ENCODE peak calls at places on chromosomes 16 and 17, in eight cellular contexts. One of them, this sample, is unnamed.

GRCh38 chr17:15462962-15463361 is 4.5 kb downstream of the CDRT4 start:
- DNase-seq in EL: peak
- DNase-seq in progenitor cell of endocrine pancreas: no peak
- DNase-seq in activated CD4-positive, CD25-positive, alpha-beta regulatory T cell treated with anti-CD3 and anti-CD28 coated beads, Interleukin-2, amount 50 U/mL, for 16 hours: no peak
- DNase-seq in NCI-H1417 treated with DMSO at 0.1 percent for 48 hours: no peak
- DNase-seq in stimulated activated CD8-positive, alpha-beta memory T cell treated with anti-CD3 and anti-CD28 coated beads, Interleukin-4, amount 100 ng/mL, for 24 hours: no peak
- DNase-seq in NAMALWA: no peak
- DNase-seq in naive B cell: no peak
- DNase-seq in this sample: no peak

GRCh38 chr17:77363821-77364361 is 223.1 kb downstream of the SEC14L1 start:
- DNase-seq in NCI-H1417 treated with DMSO at 0.1 percent for 48 hours: no peak
- DNase-seq in stimulated activated CD8-positive, alpha-beta memory T cell treated with anti-CD3 and anti-CD28 coated beads, Interleukin-4, amount 100 ng/mL, for 24 hours: no peak
- DNase-seq in activated CD4-positive, CD25-positive, alpha-beta regulatory T cell treated with anti-CD3 and anti-CD28 coated beads, Interleukin-2, amount 50 U/mL, for 16 hours: no peak
- DNase-seq in NAMALWA: no peak
- DNase-seq in EL: peak
- DNase-seq in naive B cell: peak
- DNase-seq in progenitor cell of endocrine pancreas: no peak
- DNase-seq in this sample: no peak

GRCh38 chr17:63519972-63520882 is 2.9 kb upstream of the KCNH6 start:
- DNase-seq in progenitor cell of endocrine pancreas: no peak
- DNase-seq in NAMALWA: no peak
- DNase-seq in EL: no peak
- DNase-seq in NCI-H1417 treated with DMSO at 0.1 percent for 48 hours: peak
- DNase-seq in stimulated activated CD8-positive, alpha-beta memory T cell treated with anti-CD3 and anti-CD28 coated beads, Interleukin-4, amount 100 ng/mL, for 24 hours: no peak
- DNase-seq in naive B cell: no peak
- DNase-seq in activated CD4-positive, CD25-positive, alpha-beta regulatory T cell treated with anti-CD3 and anti-CD28 coated beads, Interleukin-2, amount 50 U/mL, for 16 hours: no peak
- DNase-seq in this sample: no peak

GRCh38 chr16:154223-155030 is 2.0 kb downstream of the HBZ start:
- DNase-seq in NCI-H1417 treated with DMSO at 0.1 percent for 48 hours: no peak
- DNase-seq in NAMALWA: no peak
- DNase-seq in stimulated activated CD8-positive, alpha-beta memory T cell treated with anti-CD3 and anti-CD28 coated beads, Interleukin-4, amount 100 ng/mL, for 24 hours: no peak
- DNase-seq in progenitor cell of endocrine pancreas: no peak
- DNase-seq in naive B cell: peak
- DNase-seq in EL: peak
- DNase-seq in activated CD4-positive, CD25-positive, alpha-beta regulatory T cell treated with anti-CD3 and anti-CD28 coated beads, Interleukin-2, amount 50 U/mL, for 16 hours: no peak
- DNase-seq in this sample: peak

GRCh38 chr17:7982666-7983065 is 19.7 kb upstream of the GUCY2D start:
- DNase-seq in naive B cell: no peak
- DNase-seq in activated CD4-positive, CD25-positive, alpha-beta regulatory T cell treated with anti-CD3 and anti-CD28 coated beads, Interleukin-2, amount 50 U/mL, for 16 hours: no peak
- DNase-seq in NAMALWA: no peak
- DNase-seq in progenitor cell of endocrine pancreas: no peak
- DNase-seq in NCI-H1417 treated with DMSO at 0.1 percent for 48 hours: no peak
- DNase-seq in EL: peak
- DNase-seq in stimulated activated CD8-positive, alpha-beta memory T cell treated with anti-CD3 and anti-CD28 coated beads, Interleukin-4, amount 100 ng/mL, for 24 hours: no peak
- DNase-seq in this sample: no peak

GRCh38 chr17:77420804-77421634 is 280.2 kb downstream of the SEC14L1 start:
- DNase-seq in activated CD4-positive, CD25-positive, alpha-beta regulatory T cell treated with anti-CD3 and anti-CD28 coated beads, Interleukin-2, amount 50 U/mL, for 16 hours: no peak
- DNase-seq in progenitor cell of endocrine pancreas: no peak
- DNase-seq in NCI-H1417 treated with DMSO at 0.1 percent for 48 hours: peak
- DNase-seq in NAMALWA: no peak
- DNase-seq in naive B cell: peak
- DNase-seq in stimulated activated CD8-positive, alpha-beta memory T cell treated with anti-CD3 and anti-CD28 coated beads, Interleukin-4, amount 100 ng/mL, for 24 hours: no peak
- DNase-seq in EL: peak
- DNase-seq in this sample: peak

GRCh38 chr17:33204156-33204555 is 88.9 kb downstream of the ASIC2 start:
- DNase-seq in activated CD4-positive, CD25-positive, alpha-beta regulatory T cell treated with anti-CD3 and anti-CD28 coated beads, Interleukin-2, amount 50 U/mL, for 16 hours: no peak
- DNase-seq in EL: no peak
- DNase-seq in NAMALWA: no peak
- DNase-seq in NCI-H1417 treated with DMSO at 0.1 percent for 48 hours: no peak
- DNase-seq in naive B cell: no peak
- DNase-seq in progenitor cell of endocrine pancreas: no peak
- DNase-seq in stimulated activated CD8-positive, alpha-beta memory T cell treated with anti-CD3 and anti-CD28 coated beads, Interleukin-4, amount 100 ng/mL, for 24 hours: no peak
- DNase-seq in this sample: no peak

GRCh38 chr17:46818929-46819859 is 702 bp upstream of the WNT3 start:
- DNase-seq in activated CD4-positive, CD25-positive, alpha-beta regulatory T cell treated with anti-CD3 and anti-CD28 coated beads, Interleukin-2, amount 50 U/mL, for 16 hours: no peak
- DNase-seq in NAMALWA: no peak
- DNase-seq in progenitor cell of endocrine pancreas: no peak
- DNase-seq in naive B cell: peak
- DNase-seq in stimulated activated CD8-positive, alpha-beta memory T cell treated with anti-CD3 and anti-CD28 coated beads, Interleukin-4, amount 100 ng/mL, for 24 hours: no peak
- DNase-seq in NCI-H1417 treated with DMSO at 0.1 percent for 48 hours: no peak
- DNase-seq in EL: no peak
- DNase-seq in this sample: peak

GRCh38 chr17:79834575-79835469 is 4.4 kb downstream of the CBX4 start:
- DNase-seq in activated CD4-positive, CD25-positive, alpha-beta regulatory T cell treated with anti-CD3 and anti-CD28 coated beads, Interleukin-2, amount 50 U/mL, for 16 hours: no peak
- DNase-seq in stimulated activated CD8-positive, alpha-beta memory T cell treated with anti-CD3 and anti-CD28 coated beads, Interleukin-4, amount 100 ng/mL, for 24 hours: no peak
- DNase-seq in NCI-H1417 treated with DMSO at 0.1 percent for 48 hours: no peak
- DNase-seq in EL: no peak
- DNase-seq in naive B cell: peak
- DNase-seq in progenitor cell of endocrine pancreas: no peak
- DNase-seq in NAMALWA: peak
- DNase-seq in this sample: peak

GRCh38 chr16:81431554-81432353 is 12.9 kb upstream of the CMIP start:
- DNase-seq in NCI-H1417 treated with DMSO at 0.1 percent for 48 hours: no peak
- DNase-seq in EL: peak
- DNase-seq in stimulated activated CD8-positive, alpha-beta memory T cell treated with anti-CD3 and anti-CD28 coated beads, Interleukin-4, amount 100 ng/mL, for 24 hours: no peak
- DNase-seq in naive B cell: no peak
- DNase-seq in activated CD4-positive, CD25-positive, alpha-beta regulatory T cell treated with anti-CD3 and anti-CD28 coated beads, Interleukin-2, amount 50 U/mL, for 16 hours: no peak
- DNase-seq in progenitor cell of endocrine pancreas: no peak
- DNase-seq in NAMALWA: no peak
- DNase-seq in this sample: no peak

GRCh38 chr17:36183001-36183810 is 6.8 kb upstream of the TBC1D3B start:
- DNase-seq in EL: peak
- DNase-seq in naive B cell: no peak
- DNase-seq in progenitor cell of endocrine pancreas: peak
- DNase-seq in activated CD4-positive, CD25-positive, alpha-beta regulatory T cell treated with anti-CD3 and anti-CD28 coated beads, Interleukin-2, amount 50 U/mL, for 16 hours: no peak
- DNase-seq in NCI-H1417 treated with DMSO at 0.1 percent for 48 hours: no peak
- DNase-seq in NAMALWA: no peak
- DNase-seq in stimulated activated CD8-positive, alpha-beta memory T cell treated with anti-CD3 and anti-CD28 coated beads, Interleukin-4, amount 100 ng/mL, for 24 hours: no peak
- DNase-seq in this sample: no peak